ENCODE peak calls at places on chromosome 11, in four cellular contexts. H is iPS-NIHi11, B is fibroblast of pulmonary artery, E is left ventricle myocardium superior. X is an unnamed sample.

GRCh38 chr11:36333897-36334296 is 37.8 kb downstream of the PRR5L start:
- DNase-seq in H (peak; percentile 67), B (peak; percentile 62), E (no peak), X (peak; percentile 43)

GRCh38 chr11:35486934-35487333 is 38.5 kb downstream of the PAMR1 start:
- DNase-seq in E (no peak), B (no peak), H (no peak), X (no peak)

GRCh38 chr11:35009191-35009940 is 92.9 kb downstream of the PDHX start:
- DNase-seq in H (peak; percentile 32), B (peak; percentile 70), E (no peak), X (peak; percentile 79)

GRCh38 chr11:115069599-115069998 is 391.3 kb downstream of the NXPE2 start:
- DNase-seq in H (no peak), B (no peak), E (no peak), X (no peak)

GRCh38 chr11:64148200-64148916 is 17.6 kb downstream of the MACROD1 start:
- DNase-seq in E (peak; percentile 93), H (peak; percentile 87), B (peak; percentile 76), X (peak; percentile 80)

GRCh38 chr11:119028346-119029068 is 2.2 kb downstream of the SLC37A4 start:
- DNase-seq in B (no peak), E (no peak), H (no peak), X (no peak)

GRCh38 chr11:47216141-47216798 is 1.5 kb downstream of the DDB2 start:
- DNase-seq in B (peak; percentile 87), H (no peak), E (peak; percentile 46), X (peak; percentile 72)

GRCh38 chr11:116481126-116481644 is 291.6 kb downstream of the BUD13 start:
- DNase-seq in H (no peak), B (no peak), E (no peak), X (no peak)

GRCh38 chr11:113457784-113458183 is 17.4 kb downstream of the DRD2 start:
- DNase-seq in E (no peak), H (peak; percentile 30), B (no peak), X (no peak)

X was measured in fibroblast of villous mesenchyme.